ENCODE peak calls at places on chromosomes 1 and 21, in four cellular contexts. W is Jurkat, Clone E6-1; R is ELR; T is neural progenitor cell. J is an unnamed sample.

GRCh38 chr1:200384818-200385390 is 24.9 kb downstream of the ZNF281 start:
- DNase-seq in W (no peak), R (no peak), T (no peak), J (no peak)

GRCh38 chr1:64745181-64745985 is 508 bp downstream of the RAVER2 start:
- DNase-seq in W (peak; percentile 33), R (peak; percentile 48), T (peak; percentile 26), J (no peak)

GRCh38 chr1:159918041-159918917 is 7.0 kb downstream of the TAGLN2 start:
- DNase-seq in W (no peak), R (peak; percentile 15), T (no peak), J (peak; percentile 53)

GRCh38 chr1:176466514-176466913 is 3.5 kb downstream of the PAPPA2 start:
- DNase-seq in W (peak; percentile 2), R (peak; percentile 55), T (peak; percentile 66), J (no peak)

GRCh38 chr1:26936823-26937222 is 15.3 kb downstream of the NUDC start:
- DNase-seq in W (no peak), R (no peak), T (no peak), J (no peak)

GRCh38 chr1:201488817-201489581 is 17.9 kb downstream of the CSRP1 start:
- DNase-seq in W (no peak), R (peak; percentile 98), T (no peak), J (peak; percentile 98)

GRCh38 chr21:37642493-37642892 is 273.8 kb downstream of the KCNJ6 start:
- DNase-seq in W (peak; percentile 41), R (peak; percentile 23), T (peak; percentile 78), J (no peak)

GRCh38 chr1:158799689-158800088 is 18.7 kb upstream of the OR6N2 start:
- DNase-seq in W (no peak), R (no peak), T (no peak), J (no peak)

GRCh38 chr1:67748630-67749029 is 63.6 kb downstream of the GADD45A start:
- DNase-seq in W (no peak), R (peak; percentile 52), T (no peak), J (peak; percentile 89)

GRCh38 chr1:199855580-199855979 is 171.9 kb upstream of the NR5A2 start:
- DNase-seq in W (no peak), R (peak; percentile 85), T (no peak), J (peak; percentile 90)

GRCh38 chr1:46603481-46603857 is 599 bp downstream of the MKNK1 start:
- DNase-seq in W (no peak), R (peak; percentile 14), T (no peak), J (no peak)

GRCh38 chr1:221174598-221174997 is 295.4 kb downstream of the HLX start:
- DNase-seq in W (no peak), R (no peak), T (peak; percentile 34), J (peak; percentile 51)

J was measured in RPMI7951.